ENCODE peak calls at places on chromosome 13, in ten cellular contexts. Z, C, F, A, U, B, X, V, I and O are unnamed samples.

GRCh38 chr13:48859168-48860105 is 116.3 kb upstream of the FNDC3A start:
- DNase-seq in Z (no peak), C (no peak), F (no peak), A (no peak), U (no peak), B (no peak), X (no peak), V (no peak), I (no peak), O (no peak)

GRCh38 chr13:110630566-110631119 is 15.3 kb downstream of the NAXD start:
- DNase-seq in Z (no peak), C (no peak), F (no peak), A (no peak), U (no peak), B (no peak), X (no peak), V (no peak), I (no peak), O (no peak)

GRCh38 chr13:51348069-51348967 is 8.8 kb downstream of the SERPINE3 start:
- DNase-seq in Z (no peak), C (no peak), F (no peak), A (no peak), U (no peak), B (no peak), X (no peak), V (no peak), I (no peak), O (no peak)

GRCh38 chr13:97142452-97142851 is 79.7 kb upstream of the MBNL2 start:
- DNase-seq in Z (peak; percentile 70), C (no peak), F (no peak), A (no peak), U (no peak), B (no peak), X (no peak), V (no peak), I (no peak), O (no peak)

GRCh38 chr13:29935309-29935981 is 85.0 kb upstream of the UBL3 start:
- DNase-seq in Z (no peak), C (no peak), F (no peak), A (peak; percentile 74), U (peak; percentile 14), B (peak; percentile 57), X (no peak), V (peak; percentile 94), I (no peak), O (peak; percentile 76)

GRCh38 chr13:111856571-111856970 is 210.4 kb upstream of the SOX1 start:
- DNase-seq in Z (no peak), C (no peak), F (no peak), A (no peak), U (no peak), B (no peak), X (no peak), V (no peak), I (no peak), O (no peak)

GRCh38 chr13:19075418-19075817 is 106.2 kb downstream of the TUBA3C start:
- DNase-seq in Z (no peak), C (no peak), F (no peak), A (no peak), U (no peak), B (no peak), X (no peak), V (no peak), I (no peak), O (no peak)

GRCh38 chr13:87311165-87311564 is 360.0 kb upstream of the SLITRK5 start:
- DNase-seq in Z (no peak), C (no peak), F (no peak), A (no peak), U (no peak), B (no peak), X (no peak), V (no peak), I (no peak), O (no peak)

GRCh38 chr13:24214528-24214927 is 54.0 kb downstream of the SPATA13 start:
- DNase-seq in Z (no peak), C (no peak), F (no peak), A (no peak), U (peak; percentile 23), B (no peak), X (no peak), V (peak; percentile 48), I (no peak), O (no peak)

GRCh38 chr13:110519046-110519445 is 42.5 kb downstream of the RAB20 start:
- DNase-seq in Z (no peak), C (no peak), F (no peak), A (no peak), U (no peak), B (no peak), X (no peak), V (no peak), I (no peak), O (no peak)

GRCh38 chr13:102702965-102703720 is 8.3 kb upstream of the METTL21C start:
- DNase-seq in Z (no peak), C (no peak), F (no peak), A (no peak), U (no peak), B (no peak), X (no peak), V (no peak), I (no peak), O (no peak)

GRCh38 chr13:40680659-40681323 is 14.3 kb upstream of the FOXO1 start:
- DNase-seq in Z (no peak), C (no peak), F (no peak), A (no peak), U (no peak), B (no peak), X (no peak), V (no peak), I (no peak), O (no peak)

GRCh38 chr13:40624338-40624737 is 42.1 kb downstream of the FOXO1 start:
- DNase-seq in Z (no peak), C (no peak), F (no peak), A (no peak), U (no peak), B (no peak), X (no peak), V (no peak), I (no peak), O (no peak)

GRCh38 chr13:21911916-21912315 is 241.0 kb downstream of the FGF9 start:
- DNase-seq in Z (no peak), C (no peak), F (no peak), A (no peak), U (no peak), B (no peak), X (no peak), V (no peak), I (no peak), O (no peak)

GRCh38 chr13:36862722-36863121 is 43.7 kb downstream of the RFXAP start:
- DNase-seq in Z (no peak), C (no peak), F (no peak), A (no peak), U (no peak), B (no peak), X (no peak), V (no peak), I (no peak), O (no peak)

GRCh38 chr13:103195762-103196161 is 129.5 kb upstream of the SLC10A2 start:
- DNase-seq in Z (no peak), C (no peak), F (no peak), A (no peak), U (no peak), B (no peak), X (no peak), V (no peak), I (no peak), O (no peak)

GRCh38 chr13:75841905-75842304 is 205.8 kb downstream of the LMO7 start:
- DNase-seq in Z (no peak), C (no peak), F (no peak), A (peak; percentile 10), U (no peak), B (no peak), X (no peak), V (no peak), I (no peak), O (no peak)

GRCh38 chr13:64755961-64756360 is 2474.2 kb downstream of the PCDH9 start:
- DNase-seq in Z (no peak), C (no peak), F (no peak), A (no peak), U (no peak), B (no peak), X (no peak), V (no peak), I (no peak), O (no peak)

GRCh38 chr13:40113644-40114304 is 458.3 kb downstream of the COG6 start:
- DNase-seq in Z (no peak), C (no peak), F (no peak), A (no peak), U (no peak), B (no peak), X (no peak), V (no peak), I (no peak), O (no peak)

GRCh38 chr13:21884299-21884878 is 213.5 kb downstream of the FGF9 start:
- DNase-seq in Z (no peak), C (no peak), F (no peak), A (no peak), U (no peak), B (no peak), X (no peak), V (no peak), I (no peak), O (no peak)

GRCh38 chr13:47332149-47332548 is 435.3 kb upstream of the HTR2A start:
- DNase-seq in Z (no peak), C (no peak), F (no peak), A (no peak), U (no peak), B (no peak), X (no peak), V (no peak), I (no peak), O (no peak)

GRCh38 chr13:33999830-34000605 is 182.1 kb downstream of the RFC3 start:
- DNase-seq in Z (no peak), C (no peak), F (no peak), A (no peak), U (no peak), B (no peak), X (no peak), V (no peak), I (no peak), O (no peak)

GRCh38 chr13:23668557-23668956 is 98.3 kb downstream of the TNFRSF19 start:
- DNase-seq in Z (no peak), C (no peak), F (no peak), A (no peak), U (no peak), B (no peak), X (no peak), V (no peak), I (no peak), O (no peak)

GRCh38 chr13:41058229-41059070 is 2.9 kb upstream of the WBP4 start:
- DNase-seq in Z (no peak), C (no peak), F (no peak), A (no peak), U (no peak), B (no peak), X (no peak), V (no peak), I (no peak), O (no peak)

GRCh38 chr13:84654654-84655244 is 772.5 kb upstream of the SLITRK1 start:
- DNase-seq in Z (no peak), C (no peak), F (peak; percentile 24), A (no peak), U (no peak), B (no peak), X (no peak), V (peak; percentile 6), I (no peak), O (no peak)

GRCh38 chr13:28337196-28338045 is 157.5 kb downstream of the FLT1 start:
- DNase-seq in Z (no peak), C (no peak), F (no peak), A (no peak), U (no peak), B (no peak), X (no peak), V (no peak), I (no peak), O (no peak)

GRCh38 chr13:45231722-45232121 is 30.9 kb upstream of the KCTD4 start:
- DNase-seq in Z (no peak), C (no peak), F (no peak), A (no peak), U (no peak), B (no peak), X (no peak), V (peak; percentile 11), I (no peak), O (peak; percentile 17)

GRCh38 chr13:30142502-30143211 is 164.7 kb downstream of the KATNAL1 start:
- DNase-seq in Z (no peak), C (peak; percentile 51), F (no peak), A (no peak), U (no peak), B (no peak), X (no peak), V (peak; percentile 59), I (no peak), O (no peak)